ENCODE peak calls at places on chromosomes 13 and 19, in six cellular contexts. K, V, P, Y, Z and J are unnamed samples. For H3K4me1, the result is how much of the 10 kb centered on the place peaks cover.

GRCh38 chr13:114130131-114130707 is 2.2 kb downstream of the RASA3 start:
- DNase-seq in K (no peak), V (no peak), P (peak), Y (peak), Z (peak), J (no peak)

GRCh38 chr13:95128045-95128643 is 173.1 kb downstream of the ABCC4 start:
- DNase-seq in K (no peak), V (no peak), P (no peak), Y (no peak), Z (no peak), J (no peak)

GRCh38 chr13:50421457-50422130 is 406.4 kb downstream of the KCNRG start:
- DNase-seq in K (no peak), V (no peak), P (no peak), Y (peak), Z (no peak), J (no peak)

GRCh38 chr19:44729516-44730033 is 18.9 kb upstream of the BCL3 start:
- DNase-seq in K (no peak), V (no peak), P (no peak), Y (no peak), Z (no peak), J (no peak)

GRCh38 chr13:110284809-110285519 is 22.0 kb downstream of the COL4A1 start:
- DNase-seq in K (no peak), V (no peak), P (no peak), Y (no peak), Z (no peak), J (no peak)

GRCh38 chr13:111479412-111479811 is 159.0 kb downstream of the TEX29 start:
- DNase-seq in K (no peak), V (no peak), P (no peak), Y (no peak), Z (no peak), J (no peak)

GRCh38 chr13:78608254-78608704 is 4.9 kb upstream of the POU4F1 start:
- DNase-seq in K (no peak), V (no peak), P (no peak), Y (no peak), Z (peak), J (no peak)

GRCh38 chr19:38229585-38230073 is 5.6 kb upstream of the DPF1 start:
- DNase-seq in K (no peak), V (no peak), P (peak), Y (peak), Z (peak), J (peak)

GRCh38 chr19:7637374-7638256 is 705 bp downstream of the STXBP2 start:
- DNase-seq in K (peak), V (no peak), P (peak), Y (no peak), Z (no peak), J (peak)

GRCh38 chr19:36436531-36436930 is 18.1 kb upstream of the ZFP82 start:
- DNase-seq in K (no peak), V (no peak), P (no peak), Y (peak), Z (no peak), J (no peak)

GRCh38 chr13:23384111-23384510 is 49.4 kb downstream of the SACS start:
- DNase-seq in K (no peak), V (no peak), P (peak), Y (peak), Z (no peak), J (no peak)

GRCh38 chr19:35462476-35462953 is 14.5 kb downstream of the FFAR2 start:
- DNase-seq in K (peak), V (no peak), P (peak), Y (no peak), Z (no peak), J (no peak)

GRCh38 chr13:109131698-109132257 is 502.4 kb downstream of the MYO16 start:
- DNase-seq in K (no peak), V (no peak), P (peak), Y (peak), Z (peak), J (no peak)

GRCh38 chr13:40986328-40986856 is 32.7 kb downstream of the ELF1 start:
- DNase-seq in K (no peak), V (no peak), P (peak), Y (peak), Z (no peak), J (no peak)

GRCh38 chr13:106558527-106558926 is 9.4 kb downstream of the ARGLU1 start:
- DNase-seq in K (no peak), V (no peak), P (no peak), Y (no peak), Z (no peak), J (no peak)

GRCh38 chr13:106560791-106561190 is 7.1 kb downstream of the ARGLU1 start:
- DNase-seq in K (no peak), V (no peak), P (no peak), Y (no peak), Z (no peak), J (no peak)

GRCh38 chr13:106561551-106562170 is 6.3 kb downstream of the ARGLU1 start:
- DNase-seq in K (no peak), V (no peak), P (peak), Y (no peak), Z (no peak), J (no peak)

GRCh38 chr13:106550570-106551135 is 15.2 kb upstream of the EFNB2 start:
- DNase-seq in K (no peak), V (no peak), P (no peak), Y (no peak), Z (no peak), J (no peak)

GRCh38 chr13:106555631-106556328 is 12.2 kb downstream of the ARGLU1 start:
- DNase-seq in K (no peak), V (no peak), P (no peak), Y (peak), Z (no peak), J (no peak)
- H3K4me1 ChIP-seq in K (under half), V (under half), P (under half), Y (under half), Z (under half), J (under half)

DNA sequence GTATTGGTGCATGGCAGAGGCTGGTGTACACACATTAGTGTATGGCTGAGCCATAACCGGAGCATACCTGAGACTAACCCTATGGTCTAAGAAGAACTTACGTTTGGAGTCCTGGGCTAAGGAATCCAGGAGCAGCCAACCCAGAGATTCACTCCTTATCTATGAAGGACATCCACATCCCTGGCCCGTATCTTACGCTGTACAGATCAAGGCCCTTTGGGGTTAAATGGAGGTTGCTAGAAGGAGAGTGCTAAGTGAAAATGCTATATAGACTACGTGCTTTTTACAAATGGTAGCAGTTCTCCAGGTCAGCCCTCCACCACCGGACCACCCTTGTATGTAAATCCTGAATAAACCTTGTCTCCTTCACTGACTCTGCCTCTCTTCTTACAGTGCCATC is 1.9 kb upstream of the SUGT1 start:
- DNase-seq in K (no peak), V (no peak), P (no peak), Y (no peak), Z (no peak), J (no peak)
- H3K4me3 ChIP-seq in K (peak), V (no peak), P (peak), Y (peak), Z (peak), J (no peak)

DNA sequence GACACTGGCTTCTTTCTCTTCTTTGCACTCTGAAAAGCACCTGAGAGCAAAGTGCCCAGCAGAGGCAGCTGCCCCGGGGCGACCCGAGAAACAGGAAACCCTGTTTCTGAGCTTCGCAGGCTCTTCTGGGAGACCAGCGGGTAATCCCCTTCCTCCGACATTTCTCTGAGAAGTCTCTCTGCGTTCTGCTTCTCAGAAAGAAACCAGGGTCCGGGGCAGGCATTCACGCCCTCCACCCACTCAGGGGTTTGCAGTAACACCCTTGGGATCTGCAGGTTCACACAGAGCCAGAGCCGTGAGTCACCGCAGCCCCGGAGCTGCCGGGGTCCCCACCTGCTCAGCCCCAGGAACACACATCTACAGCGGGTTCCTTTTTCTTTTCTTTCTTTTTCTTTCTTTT is 86.0 kb downstream of the GADD45B start:
- DNase-seq in K (no peak), V (no peak), P (no peak), Y (no peak), Z (peak), J (no peak)
- H3K4me1 ChIP-seq in K (under half), V (under half), P (under half), Y (under half), Z (under half), J (under half)

GRCh38 chr19:41998246-41999020 is 4.4 kb upstream of the ATP1A3 start:
- DNase-seq in K (no peak), V (no peak), P (peak), Y (peak), Z (peak), J (no peak)
- H3K4me3 ChIP-seq in K (no peak), V (no peak), P (no peak), Y (peak), Z (no peak), J (no peak)

GRCh38 chr19:1210227-1210538 is 4.6 kb downstream of the STK11 start:
- DNase-seq in K (no peak), V (no peak), P (no peak), Y (no peak), Z (no peak), J (no peak)
- H3K4me1 ChIP-seq in K (under half), V (under half), P (half or more), Y (under half), Z (under half), J (under half)